ENCODE peak calls at places on chromosomes 3 and 15, in six cellular contexts. V is PC-3, K is mammary epithelial cell, O is osteoblast, S is H9, H is IMR-90. Z is an unnamed sample.

GRCh38 chr3:32325957-32326356 is 65.7 kb upstream of the CMTM7 start:
- DNase-seq in V (peak), O (no peak), K (peak), S (no peak), H (no peak), Z (no peak)

GRCh38 chr15:93135997-93136397 is 47.0 kb upstream of the RGMA start:
- DNase-seq in K (no peak), O (no peak), H (no peak), S (no peak), V (no peak), Z (no peak)

GRCh38 chr15:43854801-43855200 is 28.0 kb downstream of the WDR76 start:
- DNase-seq in V (no peak), H (peak), K (no peak), S (no peak), O (no peak), Z (no peak)

GRCh38 chr3:73521936-73522335 is 102.8 kb downstream of the PDZRN3 start:
- DNase-seq in V (no peak), H (no peak), S (no peak), O (no peak), K (no peak), Z (no peak)

GRCh38 chr3:10929978-10930620 is 62.4 kb upstream of the SLC6A1 start:
- DNase-seq in H (no peak), V (no peak), O (peak), S (peak), K (no peak), Z (no peak)

GRCh38 chr3:149615731-149616221 is 42.0 kb downstream of the WWTR1 start:
- DNase-seq in H (peak), O (no peak), K (no peak), V (peak), S (no peak), Z (no peak)

GRCh38 chr3:127734754-127735473 is 62.2 kb downstream of the ABTB1 start:
- DNase-seq in O (peak), V (peak), K (peak), H (peak), S (no peak), Z (no peak)

GRCh38 chr3:100072328-100073048 is 41.8 kb downstream of the FILIP1L start:
- DNase-seq in H (no peak), O (no peak), S (no peak), V (peak), K (no peak), Z (no peak)

GRCh38 chr15:68440136-68440535 is 8.2 kb upstream of the ITGA11 start:
- DNase-seq in H (no peak), O (no peak), S (peak), K (no peak), V (no peak), Z (no peak)

GRCh38 chr15:79901958-79902357 is 5.1 kb upstream of the MTHFS start:
- DNase-seq in V (no peak), K (no peak), O (no peak), H (no peak), S (no peak), Z (no peak)

GRCh38 chr3:112638327-112639020 is 2.5 kb downstream of the CCDC80 start:
- DNase-seq in K (no peak), O (peak), V (no peak), H (no peak), S (no peak), Z (no peak)

GRCh38 chr3:17686613-17687012 is 55.8 kb downstream of the TBC1D5 start:
- DNase-seq in O (no peak), H (no peak), V (peak), S (no peak), K (no peak), Z (peak)
- TF ChIP-seq CTCF in O (peak), H (peak), V (peak), S (peak), K (peak), Z (peak)

GRCh38 chr15:67415186-67415585 is 105.7 kb upstream of the C15orf61 start:
- DNase-seq in O (no peak), K (no peak), V (no peak), S (no peak), H (no peak), Z (no peak)
- H2AFZ ChIP-seq in O (no peak), K (no peak), V (no peak), S (no peak), H (no peak), Z (no peak)

GRCh38 chr3:139718415-139718814 is 40.6 kb upstream of the NMNAT3 start:
- DNase-seq in O (no peak), H (peak), V (peak), K (peak), S (peak), Z (peak)
- TF ChIP-seq CTCF in O (peak), H (peak), V (peak), K (peak), S (peak), Z (peak)

GRCh38 chr15:98755138-98755537 is 106.8 kb downstream of the IGF1R start:
- DNase-seq in O (no peak), S (no peak), K (peak), V (no peak), H (peak), Z (no peak)

GRCh38 chr15:98755781-98756180 is 107.4 kb downstream of the IGF1R start:
- DNase-seq in S (no peak), V (no peak), O (no peak), K (no peak), H (no peak), Z (no peak)

GRCh38 chr15:98753726-98754125 is 105.4 kb downstream of the IGF1R start:
- DNase-seq in S (no peak), O (no peak), K (no peak), H (no peak), V (no peak), Z (no peak)

GRCh38 chr15:98754283-98755022 is 106.1 kb downstream of the IGF1R start:
- DNase-seq in H (peak), S (no peak), K (peak), O (peak), V (no peak), Z (peak)

DNA sequence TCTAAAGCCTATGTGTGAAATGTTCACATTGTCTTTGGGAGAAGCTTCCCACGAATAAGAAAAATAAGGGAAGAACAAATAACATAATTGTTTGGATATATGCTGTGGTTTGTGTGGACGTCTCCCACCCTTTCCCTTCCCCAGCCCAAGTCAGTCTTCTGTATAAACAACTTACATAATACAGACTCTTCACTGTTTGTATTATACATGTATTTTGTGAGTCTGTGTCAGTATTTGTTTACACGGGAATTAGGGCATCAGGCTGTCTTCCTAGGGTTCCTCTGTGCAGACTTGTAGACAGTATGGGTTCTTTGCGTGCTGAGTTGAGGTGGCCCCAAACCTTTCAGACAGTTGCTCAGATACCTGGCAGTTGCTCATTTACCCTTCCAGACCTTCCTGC is 103.4 kb downstream of the IGF1R start:
- DNase-seq in O (no peak), V (no peak), H (no peak), S (no peak), K (no peak), Z (no peak)
- H2AFZ ChIP-seq in O (no peak), V (no peak), H (no peak), S (no peak), K (no peak), Z (no peak)